ENCODE peak calls at places on chromosome 3, in nine cellular contexts. P is A549, Y is breast epithelium, H is Peyer's patch, R is stomach, G is adrenal gland, K is suprapubic skin, V is ovary, J is esophagus muscularis mucosa. U is an unnamed sample.

GRCh38 chr3:56110886-56111285 is 357.4 kb downstream of the ERC2 start:
- DNase-seq in P (no peak), Y (no peak), H (no peak), R (no peak), G (no peak), K (no peak), V (no peak), J (no peak), U (no peak)

GRCh38 chr3:94173667-94174434 is 111.0 kb downstream of the NSUN3 start:
- DNase-seq in P (no peak), Y (no peak), H (no peak), R (no peak), G (no peak), K (no peak), V (no peak), J (no peak), U (no peak)

GRCh38 chr3:57787867-57788623 is 31.9 kb downstream of the SLMAP start:
- DNase-seq in P (no peak), Y (no peak), H (no peak), R (no peak), G (no peak), K (no peak), V (no peak), J (no peak), U (no peak)

GRCh38 chr3:53083496-53083895 is 37.6 kb upstream of the SFMBT1 start:
- DNase-seq in P (no peak), Y (peak), H (no peak), R (no peak), G (no peak), K (peak), V (no peak), J (no peak), U (peak)

GRCh38 chr3:11770477-11771381 is 76.0 kb downstream of the TAMM41 start:
- DNase-seq in P (peak), Y (peak), H (peak), R (peak), G (peak), K (peak), V (peak), J (no peak), U (peak)

GRCh38 chr3:98246142-98246541 is 17.9 kb upstream of the OR5H6 start:
- DNase-seq in P (no peak), Y (no peak), H (no peak), R (no peak), G (no peak), K (no peak), V (no peak), J (no peak), U (no peak)

GRCh38 chr3:191136347-191136746 is 62.7 kb upstream of the OSTN start:
- DNase-seq in P (no peak), Y (no peak), H (no peak), R (no peak), G (no peak), K (no peak), V (no peak), J (no peak), U (no peak)

GRCh38 chr3:47617061-47618010 is 38.7 kb upstream of the CSPG5 start:
- DNase-seq in P (no peak), Y (no peak), H (no peak), R (no peak), G (no peak), K (no peak), V (no peak), J (no peak), U (no peak)

GRCh38 chr3:46564190-46565112 is 1.7 kb downstream of the LRRC2 start:
- DNase-seq in P (no peak), Y (no peak), H (no peak), R (no peak), G (peak), K (peak), V (no peak), J (no peak), U (peak)

GRCh38 chr3:134419214-134419965 is 45.1 kb upstream of the AMOTL2 start:
- DNase-seq in P (no peak), Y (no peak), H (no peak), R (no peak), G (no peak), K (no peak), V (no peak), J (no peak), U (no peak)

GRCh38 chr3:11592460-11593298 is 51.0 kb downstream of the VGLL4 start:
- DNase-seq in P (no peak), Y (no peak), H (no peak), R (no peak), G (no peak), K (no peak), V (no peak), J (no peak), U (no peak)

GRCh38 chr3:118543823-118544222 is 490.8 kb downstream of the IGSF11 start:
- DNase-seq in P (no peak), Y (no peak), H (no peak), R (no peak), G (no peak), K (no peak), V (no peak), J (no peak), U (no peak)

GRCh38 chr3:147619925-147620580 is 210.9 kb downstream of the ZIC1 start:
- DNase-seq in P (no peak), Y (no peak), H (no peak), R (no peak), G (no peak), K (no peak), V (no peak), J (no peak), U (no peak)

GRCh38 chr3:191425322-191425734 is 35.6 kb upstream of the PYDC2 start:
- DNase-seq in P (no peak), Y (no peak), H (no peak), R (no peak), G (no peak), K (no peak), V (no peak), J (no peak), U (no peak)

GRCh38 chr3:197125601-197126000 is 96.0 kb upstream of the MELTF start:
- DNase-seq in P (no peak), Y (no peak), H (no peak), R (no peak), G (no peak), K (no peak), V (no peak), J (no peak), U (no peak)

GRCh38 chr3:11499144-11499543 is 144.6 kb downstream of the VGLL4 start:
- DNase-seq in P (no peak), Y (no peak), H (no peak), R (no peak), G (no peak), K (no peak), V (no peak), J (no peak), U (no peak)

GRCh38 chr3:69079269-69080159 is 651 bp downstream of the UBA3 start:
- DNase-seq in P (no peak), Y (no peak), H (peak), R (no peak), G (peak), K (no peak), V (peak), J (no peak), U (peak)

GRCh38 chr3:190361791-190362190 is 26.2 kb upstream of the CLDN16 start:
- DNase-seq in P (no peak), Y (no peak), H (no peak), R (no peak), G (no peak), K (no peak), V (no peak), J (no peak), U (no peak)

GRCh38 chr3:70000028-70000410 is 486 bp downstream of the SAMMSON start:
- DNase-seq in P (no peak), Y (no peak), H (peak), R (no peak), G (no peak), K (no peak), V (peak), J (no peak), U (no peak)

GRCh38 chr3:172673210-172673679 is 37.6 kb downstream of the NCEH1 start:
- DNase-seq in P (peak), Y (no peak), H (no peak), R (peak), G (peak), K (no peak), V (no peak), J (no peak), U (peak)

GRCh38 chr3:185625784-185626183 is 39.7 kb downstream of the SENP2 start:
- DNase-seq in P (no peak), Y (no peak), H (no peak), R (no peak), G (no peak), K (no peak), V (no peak), J (no peak), U (no peak)

GRCh38 chr3:57952208-57952631 is 56.0 kb upstream of the FLNB start:
- DNase-seq in P (no peak), Y (no peak), H (no peak), R (no peak), G (peak), K (no peak), V (peak), J (no peak), U (no peak)

GRCh38 chr3:20811631-20812030 is 625.6 kb upstream of the SGO1 start:
- DNase-seq in P (no peak), Y (no peak), H (no peak), R (no peak), G (no peak), K (no peak), V (no peak), J (no peak), U (no peak)

GRCh38 chr3:56855856-56856538 is 54.2 kb upstream of the ARHGEF3 start:
- DNase-seq in P (no peak), Y (no peak), H (no peak), R (peak), G (peak), K (no peak), V (no peak), J (no peak), U (no peak)

GRCh38 chr3:50405249-50405648 is 45.9 kb upstream of the TMEM115 start:
- DNase-seq in P (no peak), Y (no peak), H (no peak), R (no peak), G (peak), K (no peak), V (no peak), J (no peak), U (no peak)

GRCh38 chr3:57757642-57758297 is 1.7 kb downstream of the SLMAP start:
- DNase-seq in P (peak), Y (no peak), H (no peak), R (no peak), G (peak), K (no peak), V (no peak), J (no peak), U (no peak)

GRCh38 chr3:177134166-177134565 is 63.1 kb downstream of the TBL1XR1 start:
- DNase-seq in P (no peak), Y (no peak), H (no peak), R (no peak), G (no peak), K (no peak), V (no peak), J (no peak), U (no peak)
- H3K27ac ChIP-seq in P (no peak), Y (no peak), H (no peak), R (no peak), G (no peak), K (no peak), V (no peak), J (no peak), U (no peak)

DNA sequence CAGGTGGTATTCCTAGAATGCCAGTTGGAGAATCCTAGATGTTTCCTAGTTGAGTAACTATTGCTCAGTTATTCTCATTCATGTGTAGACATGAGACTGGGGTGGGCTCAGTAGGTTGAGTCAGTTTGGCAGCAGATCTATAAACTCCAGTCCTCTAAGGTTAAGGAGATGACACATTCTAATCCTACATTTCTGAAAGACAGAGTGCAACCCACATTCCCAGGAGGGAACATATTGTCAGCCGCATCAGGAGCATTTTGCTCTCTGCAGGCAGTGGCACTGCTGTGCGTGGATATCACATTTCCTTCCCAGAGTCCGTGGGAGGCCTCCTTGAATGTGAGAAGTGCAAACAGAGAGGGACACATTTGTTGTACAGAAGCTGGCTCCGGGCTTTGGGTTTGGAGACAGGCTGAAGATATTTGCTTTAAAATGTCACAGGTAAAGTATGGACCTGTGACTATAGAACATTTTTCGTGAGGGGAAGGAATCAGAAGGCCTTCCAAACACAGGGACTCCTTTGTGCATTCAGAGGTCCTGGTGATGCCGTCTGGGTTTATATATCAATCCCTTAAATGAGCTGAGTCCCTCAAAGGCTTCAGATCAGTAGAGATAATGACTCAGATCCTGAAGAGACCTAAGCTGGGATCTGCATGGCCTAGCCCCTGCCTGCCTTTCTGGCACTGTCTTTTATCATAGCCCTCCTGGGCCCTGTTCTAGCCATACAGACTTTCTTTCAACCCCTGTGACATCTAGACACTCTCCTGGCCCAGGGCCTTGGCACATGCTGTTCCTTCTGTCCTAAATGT is 156.5 kb downstream of the CADPS start:
- DNase-seq in P (no peak), Y (no peak), H (no peak), R (no peak), G (no peak), K (no peak), V (no peak), J (no peak), U (no peak)
- H3K4me3 ChIP-seq in P (no peak), Y (no peak), H (no peak), R (no peak), G (no peak), K (no peak), V (no peak), J (no peak), U (no peak)

GRCh38 chr3:17192995-17193394 is 308.2 kb downstream of the PLCL2 start:
- DNase-seq in P (no peak), Y (no peak), H (no peak), R (no peak), G (no peak), K (no peak), V (no peak), J (no peak), U (no peak)

GRCh38 chr3:17190353-17191078 is 305.8 kb downstream of the PLCL2 start:
- DNase-seq in P (no peak), Y (no peak), H (no peak), R (no peak), G (no peak), K (no peak), V (no peak), J (no peak), U (no peak)

GRCh38 chr3:17194116-17194515 is 309.4 kb downstream of the PLCL2 start:
- DNase-seq in P (no peak), Y (no peak), H (no peak), R (no peak), G (no peak), K (no peak), V (no peak), J (no peak), U (no peak)

GRCh38 chr3:17195856-17196604 is 311.3 kb downstream of the PLCL2 start:
- DNase-seq in P (no peak), Y (no peak), H (no peak), R (no peak), G (no peak), K (no peak), V (no peak), J (no peak), U (no peak)

GRCh38 chr3:17195192-17195611 is 310.4 kb downstream of the PLCL2 start:
- DNase-seq in P (no peak), Y (no peak), H (no peak), R (no peak), G (no peak), K (no peak), V (no peak), J (no peak), U (no peak)
- TF ChIP-seq POLR2A in P (no peak), Y (no peak), H (no peak), R (no peak), G (no peak), K (no peak), V (no peak), J (no peak), U (no peak)

GRCh38 chr3:169347597-169347996 is 315.9 kb downstream of the MECOM start:
- DNase-seq in P (no peak), Y (no peak), H (no peak), R (no peak), G (no peak), K (no peak), V (no peak), J (no peak), U (no peak)

GRCh38 chr3:169345662-169346331 is 317.7 kb downstream of the MECOM start:
- DNase-seq in P (no peak), Y (no peak), H (no peak), R (no peak), G (no peak), K (no peak), V (no peak), J (no peak), U (no peak)

GRCh38 chr3:169348981-169349942 is 314.2 kb downstream of the MECOM start:
- DNase-seq in P (no peak), Y (no peak), H (no peak), R (no peak), G (no peak), K (no peak), V (no peak), J (no peak), U (no peak)

GRCh38 chr3:169350228-169350627 is 313.3 kb downstream of the MECOM start:
- DNase-seq in P (no peak), Y (no peak), H (no peak), R (no peak), G (no peak), K (no peak), V (no peak), J (no peak), U (no peak)

DNA sequence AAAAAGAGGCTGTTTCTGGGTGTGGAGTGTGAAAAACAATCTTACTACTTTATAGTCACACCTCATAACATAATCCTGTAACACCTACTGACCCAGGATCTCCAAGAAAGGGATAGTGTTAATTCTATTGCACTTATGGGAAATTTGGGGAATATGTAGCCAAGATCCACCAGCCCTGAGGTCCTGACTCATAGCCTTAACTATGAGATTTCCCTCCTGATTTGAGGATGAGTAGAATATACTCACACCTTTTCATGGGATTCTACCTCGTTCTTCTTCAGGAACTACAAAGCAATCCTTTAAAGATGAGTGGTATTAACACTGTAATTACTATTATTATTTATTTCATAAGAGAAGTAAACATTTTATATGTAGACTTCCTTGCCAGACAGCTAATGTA is 315.2 kb downstream of the MECOM start:
- DNase-seq in P (no peak), Y (no peak), H (no peak), R (no peak), G (no peak), K (no peak), V (no peak), J (no peak), U (no peak)
- H3K27ac ChIP-seq in P (no peak), Y (no peak), H (no peak), R (peak), G (no peak), K (no peak), V (no peak), J (no peak), U (no peak)

GRCh38 chr3:77799280-77799679 is 759.4 kb downstream of the ROBO2 start:
- DNase-seq in P (no peak), Y (no peak), H (no peak), R (no peak), G (no peak), K (no peak), V (no peak), J (no peak), U (no peak)
- H3K4me3 ChIP-seq in P (no peak), Y (no peak), H (no peak), R (no peak), G (no peak), K (no peak), V (no peak), J (no peak), U (no peak)

GRCh38 chr3:108124337-108125150 is 33.7 kb upstream of the CD47 start:
- DNase-seq in P (no peak), Y (no peak), H (no peak), R (no peak), G (no peak), K (no peak), V (no peak), J (no peak), U (no peak)
- TF ChIP-seq POLR2A in P (no peak), Y (no peak), H (no peak), R (no peak), G (no peak), K (no peak), V (no peak), J (no peak), U (no peak)

DNA sequence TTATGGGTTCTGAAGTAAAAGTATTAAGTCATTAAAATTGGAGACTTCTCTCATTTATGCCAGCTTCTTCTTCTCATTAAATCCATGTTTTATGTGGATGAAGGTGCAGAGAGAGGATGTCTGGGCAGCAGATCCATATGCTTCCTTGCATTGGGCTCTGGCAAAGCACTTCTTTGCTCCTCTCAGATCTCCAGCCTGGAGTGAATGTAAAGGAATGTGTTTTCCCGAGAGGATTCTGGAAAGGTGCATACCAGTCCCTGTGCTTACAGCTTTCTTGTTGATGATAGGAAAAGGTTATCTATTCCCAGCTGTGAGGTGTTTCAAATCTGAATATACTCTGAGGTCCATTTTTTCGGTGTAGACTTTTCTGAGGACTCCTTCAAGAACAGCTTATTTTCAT is 79.9 kb upstream of the PEX5L start:
- DNase-seq in P (no peak), Y (no peak), H (no peak), R (no peak), G (no peak), K (no peak), V (no peak), J (no peak), U (no peak)
- H3K27ac ChIP-seq in P (no peak), Y (no peak), H (no peak), R (no peak), G (no peak), K (no peak), V (no peak), J (no peak), U (no peak)